ENCODE peak calls at places on chromosomes 11 and 22, in four cellular contexts. One of them, this sample, is unnamed.

GRCh38 chr11:95923441-95923729 is 522 bp downstream of the MTMR2 start:
- ATAC-seq in Right ventricle myocardium inferior: no peak
- ATAC-seq in upper lobe of right lung: no peak
- ATAC-seq in T-helper 17 cell: peak
- ATAC-seq in this sample: no peak

GRCh38 chr11:121024989-121025388 is 1.1 kb downstream of the TBCEL start:
- ATAC-seq in Right ventricle myocardium inferior: peak
- ATAC-seq in upper lobe of right lung: peak
- ATAC-seq in T-helper 17 cell: peak
- ATAC-seq in this sample: no peak

GRCh38 chr11:105268404-105269062 is 129.0 kb upstream of the CARD18 start:
- ATAC-seq in Right ventricle myocardium inferior: no peak
- ATAC-seq in upper lobe of right lung: no peak
- ATAC-seq in T-helper 17 cell: no peak
- ATAC-seq in this sample: no peak

GRCh38 chr11:103910721-103911120 is 125.7 kb upstream of the DDI1 start:
- ATAC-seq in Right ventricle myocardium inferior: no peak
- ATAC-seq in upper lobe of right lung: no peak
- ATAC-seq in T-helper 17 cell: no peak
- ATAC-seq in this sample: no peak

GRCh38 chr11:12684821-12685220 is 10.6 kb downstream of the TEAD1 start:
- ATAC-seq in Right ventricle myocardium inferior: no peak
- ATAC-seq in upper lobe of right lung: peak
- ATAC-seq in T-helper 17 cell: no peak
- ATAC-seq in this sample: no peak

GRCh38 chr22:42432818-42433217 is 615 bp upstream of the NFAM1 start:
- ATAC-seq in Right ventricle myocardium inferior: no peak
- ATAC-seq in upper lobe of right lung: no peak
- ATAC-seq in T-helper 17 cell: no peak
- ATAC-seq in this sample: no peak

GRCh38 chr11:1740786-1741530 is 9.4 kb downstream of the IFITM10 start:
- ATAC-seq in Right ventricle myocardium inferior: no peak
- ATAC-seq in upper lobe of right lung: no peak
- ATAC-seq in T-helper 17 cell: no peak
- ATAC-seq in this sample: no peak

GRCh38 chr11:11558826-11559225 is 63.0 kb downstream of the GALNT18 start:
- ATAC-seq in Right ventricle myocardium inferior: no peak
- ATAC-seq in upper lobe of right lung: peak
- ATAC-seq in T-helper 17 cell: no peak
- ATAC-seq in this sample: no peak

GRCh38 chr11:45145421-45146071 is 893 bp upstream of the PRDM11 start:
- ATAC-seq in Right ventricle myocardium inferior: no peak
- ATAC-seq in upper lobe of right lung: peak
- ATAC-seq in T-helper 17 cell: no peak
- ATAC-seq in this sample: no peak

This sample was measured in stimulated activated memory B cell treated with anti-CD40 and anti-IgM and Interleukin-4, amounts not matched to agents 10 μg/mL and 1 μg/mL and 100 μg/mL, for 72 hours.